ENCODE peak calls at places on chromosome 4, in seven cellular contexts. B, G, H, L, J, F and Q are unnamed samples.

GRCh38 chr4:83490876-83491450 is 6.1 kb upstream of the ABRAXAS1 start:
- DNase-seq in B (no peak), G (no peak), H (no peak), L (no peak), J (no peak), F (no peak), Q (no peak)

GRCh38 chr4:110621839-110622751 is 782 bp downstream of the PITX2 start:
- DNase-seq in B (no peak), G (no peak), H (no peak), L (no peak), J (no peak), F (peak; percentile 29), Q (no peak)

GRCh38 chr4:131644619-131645018 is 1504.5 kb upstream of the PCDH10 start:
- DNase-seq in B (no peak), G (no peak), H (no peak), L (no peak), J (no peak), F (no peak), Q (no peak)

GRCh38 chr4:17500574-17500973 is 11.3 kb downstream of the QDPR start:
- DNase-seq in B (no peak), G (no peak), H (no peak), L (no peak), J (no peak), F (no peak), Q (no peak)

GRCh38 chr4:170589597-170590191 is 499.9 kb upstream of the AADAT start:
- DNase-seq in B (no peak), G (no peak), H (no peak), L (no peak), J (no peak), F (no peak), Q (no peak)

GRCh38 chr4:147741190-147741788 is 9.4 kb downstream of the ARHGAP10 start:
- DNase-seq in B (no peak), G (no peak), H (no peak), L (no peak), J (no peak), F (no peak), Q (no peak)

GRCh38 chr4:67437974-67438713 is 107.2 kb downstream of the CENPC start:
- DNase-seq in B (no peak), G (no peak), H (no peak), L (no peak), J (no peak), F (no peak), Q (no peak)

GRCh38 chr4:20356565-20356964 is 104.9 kb downstream of the SLIT2 start:
- DNase-seq in B (no peak), G (no peak), H (no peak), L (no peak), J (no peak), F (no peak), Q (no peak)

GRCh38 chr4:102614801-102615200 is 113.6 kb downstream of the NFKB1 start:
- DNase-seq in B (no peak), G (no peak), H (no peak), L (no peak), J (no peak), F (no peak), Q (no peak)

GRCh38 chr4:182074139-182074538 is 169.1 kb upstream of the TENM3 start:
- DNase-seq in B (no peak), G (no peak), H (no peak), L (no peak), J (no peak), F (no peak), Q (no peak)

GRCh38 chr4:5041609-5042234 is 9.6 kb upstream of the STK32B start:
- DNase-seq in B (no peak), G (no peak), H (no peak), L (no peak), J (no peak), F (no peak), Q (no peak)

GRCh38 chr4:76704133-76704881 is 193.6 kb downstream of the SOWAHB start:
- DNase-seq in B (no peak), G (no peak), H (no peak), L (no peak), J (peak; percentile 73), F (peak; percentile 68), Q (no peak)

GRCh38 chr4:53365121-53365485 is 758 bp downstream of the SCFD2 start:
- DNase-seq in B (no peak), G (no peak), H (no peak), L (no peak), J (no peak), F (no peak), Q (no peak)

GRCh38 chr4:26719954-26720552 is 136.2 kb downstream of the TBC1D19 start:
- DNase-seq in B (no peak), G (no peak), H (no peak), L (no peak), J (no peak), F (no peak), Q (no peak)

GRCh38 chr4:47705326-47705981 is 132.4 kb downstream of the CORIN start:
- DNase-seq in B (no peak), G (no peak), H (no peak), L (no peak), J (no peak), F (no peak), Q (no peak)

GRCh38 chr4:101597204-101597603 is 193.3 kb upstream of the BANK1 start:
- DNase-seq in B (no peak), G (no peak), H (no peak), L (no peak), J (no peak), F (no peak), Q (no peak)

GRCh38 chr4:185183622-185184281 is 20.0 kb downstream of the CFAP97 start:
- DNase-seq in B (peak; percentile 87), G (peak; percentile 74), H (peak; percentile 91), L (peak; percentile 53), J (no peak), F (peak; percentile 87), Q (no peak)

GRCh38 chr4:33954759-33955158 is 2289.6 kb downstream of the ARAP2 start:
- DNase-seq in B (no peak), G (no peak), H (no peak), L (no peak), J (peak; percentile 28), F (peak; percentile 15), Q (no peak)

GRCh38 chr4:169102011-169102410 is 92.0 kb upstream of the CBR4 start:
- DNase-seq in B (no peak), G (no peak), H (no peak), L (no peak), J (no peak), F (no peak), Q (no peak)

GRCh38 chr4:106195435-106195950 is 120.5 kb downstream of the TBCK start:
- DNase-seq in B (no peak), G (no peak), H (no peak), L (no peak), J (no peak), F (no peak), Q (no peak)

GRCh38 chr4:137531951-137532868 is at the start of gene PCDH18:
- DNase-seq in B (peak; percentile 97), G (peak; percentile 88), H (peak; percentile 89), L (peak; percentile 85), J (no peak), F (peak; percentile 94), Q (no peak)

GRCh38 chr4:8341691-8342090 is 72.1 kb downstream of the HTRA3 start:
- DNase-seq in B (peak; percentile 63), G (no peak), H (peak; percentile 79), L (peak; percentile 68), J (no peak), F (peak; percentile 85), Q (no peak)

GRCh38 chr4:184417802-184418511 is 56.4 kb downstream of the IRF2 start:
- DNase-seq in B (no peak), G (no peak), H (no peak), L (no peak), J (peak; percentile 77), F (peak; percentile 71), Q (no peak)

GRCh38 chr4:122548452-122548851 is 72.4 kb downstream of the IL21 start:
- DNase-seq in B (no peak), G (no peak), H (no peak), L (no peak), J (no peak), F (no peak), Q (no peak)

GRCh38 chr4:89838005-89838404 is 1.0 kb upstream of the SNCA start:
- DNase-seq in B (no peak), G (no peak), H (no peak), L (no peak), J (no peak), F (no peak), Q (no peak)

GRCh38 chr4:15396157-15396800 is 31.6 kb upstream of the C1QTNF7 start:
- DNase-seq in B (no peak), G (no peak), H (no peak), L (no peak), J (no peak), F (peak; percentile 58), Q (no peak)

GRCh38 chr4:169620846-169621228 is 459 bp downstream of the CLCN3 start:
- DNase-seq in B (no peak), G (no peak), H (no peak), L (no peak), J (no peak), F (no peak), Q (no peak)

GRCh38 chr4:30350288-30350687 is 369.9 kb upstream of the PCDH7 start:
- DNase-seq in B (no peak), G (no peak), H (no peak), L (no peak), J (no peak), F (no peak), Q (no peak)
- H3K9me3 ChIP-seq in B (no peaks in the 10 kb centered on the region), G (no peaks in the 10 kb centered on the region), H (no peaks in the 10 kb centered on the region), L (no peaks in the 10 kb centered on the region), J (no peaks in the 10 kb centered on the region), F (no peaks in the 10 kb centered on the region), Q (no peaks in the 10 kb centered on the region)

GRCh38 chr4:118975487-118976192 is 87.0 kb downstream of the SYNPO2 start:
- DNase-seq in B (no peak), G (no peak), H (no peak), L (no peak), J (no peak), F (no peak), Q (no peak)
- H3K4me1 ChIP-seq in B (peaks cover 43% of the 10 kb centered on the region), G (peaks cover 23% of the 10 kb centered on the region), H (no peaks in the 10 kb centered on the region), L (peaks cover 80% of the 10 kb centered on the region), J (no peaks in the 10 kb centered on the region), F (peaks cover 1% of the 10 kb centered on the region), Q (no peaks in the 10 kb centered on the region)

GRCh38 chr4:133150643-133151300 is 1.7 kb downstream of the PCDH10 start:
- DNase-seq in B (peak; percentile 68), G (no peak), H (no peak), L (no peak), J (no peak), F (peak; percentile 64), Q (no peak)
- H3K9me3 ChIP-seq in B (no peaks in the 10 kb centered on the region), G (no peaks in the 10 kb centered on the region), H (no peaks in the 10 kb centered on the region), L (no peaks in the 10 kb centered on the region), J (no peaks in the 10 kb centered on the region), F (no peaks in the 10 kb centered on the region), Q (no peaks in the 10 kb centered on the region)

DNA sequence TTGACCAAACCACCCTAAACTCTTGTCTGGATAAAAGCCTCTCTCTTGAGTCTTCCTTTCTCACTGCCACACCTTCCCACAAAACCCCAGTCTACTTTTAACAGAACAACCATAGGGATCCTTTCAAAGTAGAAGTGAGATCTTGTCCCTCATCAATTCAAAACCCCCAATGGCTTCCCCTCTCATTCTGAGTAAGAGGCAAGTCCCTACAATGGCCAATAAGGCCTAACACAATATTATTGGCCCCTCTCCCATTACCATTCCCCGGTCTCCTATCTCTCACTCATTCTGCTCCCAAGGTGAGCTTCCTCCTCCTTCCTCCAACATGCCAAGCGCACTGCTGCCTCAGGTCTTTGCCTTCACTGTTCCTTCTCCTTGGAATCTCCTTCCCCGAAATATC is 57.1 kb downstream of the REELD1 start:
- DNase-seq in B (no peak), G (no peak), H (no peak), L (no peak), J (no peak), F (no peak), Q (no peak)
- H3K4me1 ChIP-seq in B (no peaks in the 10 kb centered on the region), G (peaks cover 18% of the 10 kb centered on the region), H (no peaks in the 10 kb centered on the region), L (peaks cover 4% of the 10 kb centered on the region), J (no peaks in the 10 kb centered on the region), F (no peaks in the 10 kb centered on the region), Q (no peaks in the 10 kb centered on the region)